ENCODE peak calls at places on chromosomes 2 and 18, in six cellular contexts. One of them, this sample, is unnamed. For H3K4me1, the result is how much of the 10 kb centered on the place peaks cover.

GRCh38 chr2:130808482-130809268 is 28.0 kb upstream of the ARHGEF4 start:
- DNase-seq in tibial artery: no peak
- DNase-seq in left ventricle myocardium inferior: no peak
- DNase-seq in lower lobe of right lung: no peak
- DNase-seq in colonic mucosa: no peak
- DNase-seq in PC-3: peak
- DNase-seq in this sample: no peak

GRCh38 chr2:220887271-220887870 is 684.7 kb downstream of the EPHA4 start:
- DNase-seq in tibial artery: no peak
- DNase-seq in left ventricle myocardium inferior: no peak
- DNase-seq in lower lobe of right lung: no peak
- DNase-seq in colonic mucosa: no peak
- DNase-seq in PC-3: no peak
- DNase-seq in this sample: no peak

GRCh38 chr2:224432003-224432574 is 30.2 kb upstream of the FAM124B start:
- DNase-seq in tibial artery: no peak
- DNase-seq in left ventricle myocardium inferior: no peak
- DNase-seq in lower lobe of right lung: no peak
- DNase-seq in colonic mucosa: no peak
- DNase-seq in PC-3: no peak
- DNase-seq in this sample: no peak

GRCh38 chr2:184835081-184835728 is 236.9 kb downstream of the ZNF804A start:
- DNase-seq in tibial artery: no peak
- DNase-seq in left ventricle myocardium inferior: no peak
- DNase-seq in lower lobe of right lung: no peak
- DNase-seq in colonic mucosa: no peak
- DNase-seq in PC-3: no peak
- DNase-seq in this sample: no peak

GRCh38 chr2:210663574-210663973 is 107.2 kb downstream of the CPS1 start:
- DNase-seq in tibial artery: no peak
- DNase-seq in left ventricle myocardium inferior: no peak
- DNase-seq in lower lobe of right lung: no peak
- DNase-seq in colonic mucosa: no peak
- DNase-seq in PC-3: peak
- DNase-seq in this sample: no peak

GRCh38 chr2:96146881-96147592 is 1.8 kb upstream of the DUSP2 start:
- DNase-seq in tibial artery: no peak
- DNase-seq in left ventricle myocardium inferior: no peak
- DNase-seq in lower lobe of right lung: peak
- DNase-seq in colonic mucosa: no peak
- DNase-seq in PC-3: no peak
- DNase-seq in this sample: peak

GRCh38 chr18:26621161-26622026 is 73.0 kb upstream of the KCTD1 start:
- DNase-seq in tibial artery: peak
- DNase-seq in left ventricle myocardium inferior: peak
- DNase-seq in lower lobe of right lung: peak
- DNase-seq in colonic mucosa: peak
- DNase-seq in PC-3: peak
- DNase-seq in this sample: no peak

GRCh38 chr2:74548919-74549684 is 4.6 kb downstream of the LOXL3 start:
- DNase-seq in tibial artery: peak
- DNase-seq in left ventricle myocardium inferior: peak
- DNase-seq in lower lobe of right lung: peak
- DNase-seq in colonic mucosa: peak
- DNase-seq in PC-3: peak
- DNase-seq in this sample: peak

GRCh38 chr2:222239945-222240675 is 58.7 kb downstream of the PAX3 start:
- DNase-seq in tibial artery: no peak
- DNase-seq in left ventricle myocardium inferior: peak
- DNase-seq in lower lobe of right lung: no peak
- DNase-seq in colonic mucosa: no peak
- DNase-seq in PC-3: no peak
- DNase-seq in this sample: no peak

GRCh38 chr2:136214284-136214683 is 96.3 kb upstream of the CXCR4 start:
- DNase-seq in tibial artery: no peak
- DNase-seq in left ventricle myocardium inferior: no peak
- DNase-seq in lower lobe of right lung: no peak
- DNase-seq in colonic mucosa: no peak
- DNase-seq in PC-3: no peak
- DNase-seq in this sample: no peak

GRCh38 chr2:136215449-136215848 is 97.5 kb upstream of the CXCR4 start:
- DNase-seq in tibial artery: no peak
- DNase-seq in left ventricle myocardium inferior: no peak
- DNase-seq in lower lobe of right lung: no peak
- DNase-seq in colonic mucosa: no peak
- DNase-seq in PC-3: no peak
- DNase-seq in this sample: no peak

GRCh38 chr2:136217990-136218389 is 100.0 kb upstream of the CXCR4 start:
- DNase-seq in tibial artery: no peak
- DNase-seq in left ventricle myocardium inferior: no peak
- DNase-seq in lower lobe of right lung: no peak
- DNase-seq in colonic mucosa: no peak
- DNase-seq in PC-3: no peak
- DNase-seq in this sample: no peak

GRCh38 chr2:136214801-136215200 is 96.9 kb upstream of the CXCR4 start:
- DNase-seq in tibial artery: no peak
- DNase-seq in left ventricle myocardium inferior: no peak
- DNase-seq in lower lobe of right lung: no peak
- DNase-seq in colonic mucosa: no peak
- DNase-seq in PC-3: no peak
- DNase-seq in this sample: no peak

DNA sequence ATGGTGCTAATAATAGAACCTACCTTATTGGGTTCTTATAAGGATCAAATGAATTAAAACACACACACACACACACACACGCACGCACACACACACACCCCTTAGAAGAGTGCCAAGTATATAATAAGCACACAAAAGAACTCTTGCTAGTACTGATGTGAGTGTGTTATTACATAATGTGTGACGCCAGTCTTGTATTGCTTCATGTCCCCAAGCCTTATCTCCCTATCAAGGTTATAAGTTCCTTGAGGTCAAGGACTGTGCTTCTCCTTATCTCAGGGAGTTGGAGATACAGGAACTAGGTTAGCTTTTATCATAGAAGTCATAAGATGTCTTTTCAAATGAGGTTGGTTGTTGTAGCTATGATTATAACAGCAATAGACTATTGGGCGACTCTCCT is 98.1 kb upstream of the CXCR4 start:
- DNase-seq in tibial artery: no peak
- DNase-seq in left ventricle myocardium inferior: no peak
- DNase-seq in lower lobe of right lung: no peak
- DNase-seq in colonic mucosa: no peak
- DNase-seq in PC-3: no peak
- DNase-seq in this sample: no peak
- H3K4me1 ChIP-seq in tibial artery: under half
- H3K4me1 ChIP-seq in left ventricle myocardium inferior: under half
- H3K4me1 ChIP-seq in lower lobe of right lung: under half
- H3K4me1 ChIP-seq in colonic mucosa: under half
- H3K4me1 ChIP-seq in PC-3: under half
- H3K4me1 ChIP-seq in this sample: under half

DNA sequence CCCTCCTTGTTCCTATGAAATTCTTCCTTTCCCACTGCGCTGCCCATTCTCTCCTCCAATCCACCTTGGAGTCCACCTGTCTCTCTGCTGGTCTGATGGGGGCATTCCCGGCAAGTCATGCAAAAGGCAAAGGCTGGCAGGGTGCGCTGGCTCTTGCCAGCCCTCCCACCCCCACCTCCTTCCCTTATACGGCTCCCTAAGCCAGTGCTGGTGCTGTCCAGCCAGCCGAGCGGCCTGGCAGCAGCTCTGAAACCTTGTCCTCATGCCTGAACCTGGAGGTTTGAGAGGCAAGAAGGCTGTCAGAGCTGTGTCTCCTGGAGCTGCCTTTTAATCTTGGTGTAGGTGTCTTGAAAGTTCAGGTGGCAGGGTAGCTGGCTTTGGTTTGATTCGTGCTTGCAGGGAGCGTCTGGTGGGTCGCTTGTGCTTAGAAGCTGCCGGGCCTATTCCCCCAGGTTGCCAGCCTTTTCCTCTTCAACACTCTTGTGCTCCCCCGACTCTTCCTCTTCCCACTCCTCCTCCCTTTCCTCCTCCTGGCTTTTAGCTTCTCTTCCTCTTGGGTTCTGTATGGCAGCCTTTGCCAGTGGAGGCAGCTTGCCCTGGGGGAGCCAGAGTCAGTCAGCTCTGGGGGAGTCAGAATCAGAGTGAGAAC is 748 bp downstream of the LIPG start:
- DNase-seq in tibial artery: no peak
- DNase-seq in left ventricle myocardium inferior: no peak
- DNase-seq in lower lobe of right lung: no peak
- DNase-seq in colonic mucosa: peak
- DNase-seq in PC-3: no peak
- DNase-seq in this sample: no peak
- H3K4me3 ChIP-seq in tibial artery: peak
- H3K4me3 ChIP-seq in left ventricle myocardium inferior: peak
- H3K4me3 ChIP-seq in lower lobe of right lung: peak
- H3K4me3 ChIP-seq in colonic mucosa: peak
- H3K4me3 ChIP-seq in PC-3: peak
- H3K4me3 ChIP-seq in this sample: no peak

GRCh38 chr2:230678018-230678417 is 34.6 kb upstream of the CAB39 start:
- DNase-seq in tibial artery: no peak
- DNase-seq in left ventricle myocardium inferior: no peak
- DNase-seq in lower lobe of right lung: no peak
- DNase-seq in colonic mucosa: no peak
- DNase-seq in PC-3: no peak
- DNase-seq in this sample: no peak
- H3K27ac ChIP-seq in tibial artery: no peak
- H3K27ac ChIP-seq in left ventricle myocardium inferior: no peak
- H3K27ac ChIP-seq in lower lobe of right lung: no peak
- H3K27ac ChIP-seq in colonic mucosa: no peak
- H3K27ac ChIP-seq in PC-3: no peak
- H3K27ac ChIP-seq in this sample: no peak

GRCh38 chr2:202178342-202178958 is 59.9 kb downstream of the SUMO1 start:
- DNase-seq in tibial artery: peak
- DNase-seq in left ventricle myocardium inferior: no peak
- DNase-seq in lower lobe of right lung: no peak
- DNase-seq in colonic mucosa: peak
- DNase-seq in PC-3: peak
- DNase-seq in this sample: no peak
- H3K4me1 ChIP-seq in tibial artery: under half
- H3K4me1 ChIP-seq in left ventricle myocardium inferior: under half
- H3K4me1 ChIP-seq in lower lobe of right lung: under half
- H3K4me1 ChIP-seq in colonic mucosa: under half
- H3K4me1 ChIP-seq in PC-3: under half
- H3K4me1 ChIP-seq in this sample: under half

GRCh38 chr2:138827426-138828054 is 47.4 kb upstream of the NXPH2 start:
- DNase-seq in tibial artery: no peak
- DNase-seq in left ventricle myocardium inferior: no peak
- DNase-seq in lower lobe of right lung: no peak
- DNase-seq in colonic mucosa: no peak
- DNase-seq in PC-3: peak
- DNase-seq in this sample: no peak
- H3K4me3 ChIP-seq in tibial artery: no peak
- H3K4me3 ChIP-seq in left ventricle myocardium inferior: no peak
- H3K4me3 ChIP-seq in lower lobe of right lung: no peak
- H3K4me3 ChIP-seq in colonic mucosa: no peak
- H3K4me3 ChIP-seq in PC-3: no peak
- H3K4me3 ChIP-seq in this sample: no peak

GRCh38 chr18:74233933-74234325 is 57.8 kb downstream of the CYB5A start:
- DNase-seq in tibial artery: no peak
- DNase-seq in left ventricle myocardium inferior: no peak
- DNase-seq in lower lobe of right lung: no peak
- DNase-seq in colonic mucosa: no peak
- DNase-seq in PC-3: no peak
- DNase-seq in this sample: no peak
- H3K27ac ChIP-seq in tibial artery: no peak
- H3K27ac ChIP-seq in left ventricle myocardium inferior: peak
- H3K27ac ChIP-seq in lower lobe of right lung: no peak
- H3K27ac ChIP-seq in colonic mucosa: peak
- H3K27ac ChIP-seq in PC-3: peak
- H3K27ac ChIP-seq in this sample: no peak

DNA sequence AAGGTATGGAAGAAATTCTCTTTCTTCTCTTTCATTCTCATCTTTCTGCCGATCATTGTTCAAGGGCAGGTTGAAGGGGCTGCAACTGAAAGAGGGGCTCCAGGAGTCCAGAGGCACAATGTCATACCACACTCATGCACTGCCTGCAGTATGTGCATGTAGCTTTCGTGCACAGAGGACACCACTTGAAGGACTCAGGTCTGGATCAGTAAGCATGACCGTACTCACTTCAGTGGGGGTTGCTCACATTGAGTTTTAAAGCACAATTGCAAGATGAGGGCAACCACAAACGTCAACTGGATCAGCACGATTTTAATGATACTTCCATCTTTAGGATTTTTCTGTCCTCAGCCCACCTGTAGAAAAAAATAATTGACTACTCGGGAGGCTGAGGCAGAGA is 84.6 kb downstream of the SP3 start:
- DNase-seq in tibial artery: no peak
- DNase-seq in left ventricle myocardium inferior: no peak
- DNase-seq in lower lobe of right lung: no peak
- DNase-seq in colonic mucosa: no peak
- DNase-seq in PC-3: no peak
- DNase-seq in this sample: no peak
- H3K4me1 ChIP-seq in tibial artery: under half
- H3K4me1 ChIP-seq in left ventricle myocardium inferior: under half
- H3K4me1 ChIP-seq in lower lobe of right lung: under half
- H3K4me1 ChIP-seq in colonic mucosa: under half
- H3K4me1 ChIP-seq in PC-3: under half
- H3K4me1 ChIP-seq in this sample: under half

DNA sequence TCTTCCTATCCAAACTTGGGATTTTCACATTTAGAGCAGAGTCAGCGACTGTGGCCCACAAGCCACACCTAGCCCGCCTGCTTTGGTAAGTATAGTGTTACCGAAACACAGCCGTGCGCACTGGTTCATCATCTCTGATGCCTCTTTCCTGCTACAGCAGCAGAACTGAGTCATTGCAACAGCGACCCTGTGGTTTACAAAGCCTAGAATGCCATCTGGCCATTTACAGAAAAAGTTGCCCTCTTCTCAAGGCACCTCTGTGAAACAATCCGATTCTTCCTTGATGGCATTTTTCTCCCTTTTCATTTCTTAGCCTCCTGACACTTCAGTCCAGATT is 10.7 kb upstream of the IAH1 start:
- DNase-seq in tibial artery: no peak
- DNase-seq in left ventricle myocardium inferior: no peak
- DNase-seq in lower lobe of right lung: no peak
- DNase-seq in colonic mucosa: no peak
- DNase-seq in PC-3: no peak
- DNase-seq in this sample: no peak
- H3K4me3 ChIP-seq in tibial artery: no peak
- H3K4me3 ChIP-seq in left ventricle myocardium inferior: no peak
- H3K4me3 ChIP-seq in lower lobe of right lung: no peak
- H3K4me3 ChIP-seq in colonic mucosa: no peak
- H3K4me3 ChIP-seq in PC-3: no peak
- H3K4me3 ChIP-seq in this sample: no peak

DNA sequence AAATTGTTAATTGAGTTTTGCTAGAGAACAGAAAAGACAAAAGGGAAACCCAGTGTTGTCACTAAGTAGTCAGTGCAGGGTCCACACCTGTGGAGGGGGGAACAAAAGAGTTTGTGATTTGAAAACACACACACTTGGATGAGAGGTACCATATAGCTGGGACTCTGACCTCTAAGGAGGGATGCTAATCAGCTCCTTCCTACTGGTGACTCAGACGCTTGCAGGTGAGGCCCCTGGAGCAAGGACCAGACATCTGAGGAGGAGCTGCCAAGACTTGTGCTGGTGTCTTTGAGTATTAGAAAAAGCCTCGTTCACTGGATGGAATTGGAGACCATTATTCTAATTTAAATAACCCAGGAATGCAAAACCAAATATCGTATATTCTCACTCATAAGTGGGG is 146.4 kb upstream of the MAP2 start:
- DNase-seq in tibial artery: no peak
- DNase-seq in left ventricle myocardium inferior: no peak
- DNase-seq in lower lobe of right lung: no peak
- DNase-seq in colonic mucosa: no peak
- DNase-seq in PC-3: no peak
- DNase-seq in this sample: no peak
- H3K27ac ChIP-seq in tibial artery: no peak
- H3K27ac ChIP-seq in left ventricle myocardium inferior: no peak
- H3K27ac ChIP-seq in lower lobe of right lung: no peak
- H3K27ac ChIP-seq in colonic mucosa: no peak
- H3K27ac ChIP-seq in PC-3: no peak
- H3K27ac ChIP-seq in this sample: no peak

This sample was measured in aorta.